ENCODE peak calls at places on chromosomes 4 and X, in seven cellular contexts. J is A549, P is cardiac muscle cell, S is lower leg skin, R is Peyer's patch, D is left lung, L is neural progenitor cell. F is an unnamed sample.

GRCh38 chr4:6917445-6918241 is 8.0 kb downstream of the TBC1D14 start:
- DNase-seq in J (peak), P (no peak), S (peak), R (peak), D (peak), L (peak), F (no peak)

GRCh38 chrX:118675336-118675965 is 52.0 kb upstream of the IL13RA1 start:
- DNase-seq in J (no peak), P (no peak), S (no peak), R (no peak), D (no peak), L (no peak), F (no peak)

GRCh38 chrX:146887020-146887419 is 72.5 kb upstream of the CXorf51A start:
- DNase-seq in J (no peak), P (no peak), S (no peak), R (no peak), D (no peak), L (no peak), F (no peak)

GRCh38 chr4:52265781-52266525 is 214.8 kb downstream of the SPATA18 start:
- DNase-seq in J (no peak), P (no peak), S (no peak), R (no peak), D (no peak), L (no peak), F (no peak)

GRCh38 chr4:102437111-102437510 is 64.0 kb upstream of the NFKB1 start:
- DNase-seq in J (no peak), P (no peak), S (no peak), R (no peak), D (no peak), L (no peak), F (no peak)

GRCh38 chrX:13923845-13924244 is 105.8 kb downstream of the GEMIN8 start:
- DNase-seq in J (no peak), P (no peak), S (no peak), R (no peak), D (no peak), L (no peak), F (no peak)

GRCh38 chrX:275967-276587 is 5.1 kb upstream of the PLCXD1 start:
- DNase-seq in J (peak), P (peak), S (peak), R (peak), D (peak), L (peak), F (peak)

GRCh38 chrX:17553451-17553850 is 178.5 kb downstream of the NHS start:
- DNase-seq in J (no peak), P (no peak), S (no peak), R (no peak), D (no peak), L (no peak), F (peak)

GRCh38 chr4:124288706-124289486 is 423.6 kb downstream of the ANKRD50 start:
- DNase-seq in J (no peak), P (no peak), S (no peak), R (no peak), D (no peak), L (no peak), F (no peak)

GRCh38 chrX:148457279-148457678 is 43.1 kb upstream of the AFF2 start:
- DNase-seq in J (no peak), P (no peak), S (no peak), R (no peak), D (no peak), L (no peak), F (no peak)

GRCh38 chrX:153487590-153488071 is 7.1 kb upstream of the BGN start:
- DNase-seq in J (no peak), P (no peak), S (no peak), R (no peak), D (no peak), L (no peak), F (no peak)

GRCh38 chrX:40068048-40068447 is 29.7 kb downstream of the BCOR start:
- DNase-seq in J (no peak), P (no peak), S (no peak), R (no peak), D (no peak), L (no peak), F (peak)

GRCh38 chrX:150436200-150436599 is 73.1 kb downstream of the MAMLD1 start:
- DNase-seq in J (no peak), P (no peak), S (no peak), R (no peak), D (no peak), L (no peak), F (peak)

GRCh38 chrX:17375631-17376380 is 806 bp downstream of the NHS start:
- DNase-seq in J (peak), P (peak), S (no peak), R (no peak), D (peak), L (peak), F (peak)

GRCh38 chrX:46710425-46710824 is 48.5 kb downstream of the SLC9A7 start:
- DNase-seq in J (peak), P (no peak), S (no peak), R (no peak), D (no peak), L (no peak), F (peak)

GRCh38 chrX:17579021-17579420 is 158.3 kb upstream of the SCML1 start:
- DNase-seq in J (no peak), P (no peak), S (no peak), R (no peak), D (no peak), L (no peak), F (no peak)

GRCh38 chrX:19272452-19272851 is 71.3 kb upstream of the PDHA1 start:
- DNase-seq in J (no peak), P (no peak), S (no peak), R (no peak), D (no peak), L (no peak), F (peak)

GRCh38 chr4:116055857-116056827 is 942.7 kb upstream of the NDST4 start:
- DNase-seq in J (no peak), P (no peak), S (no peak), R (no peak), D (no peak), L (peak), F (peak)

GRCh38 chr4:74112399-74113090 is 13.6 kb upstream of the CXCL2 start:
- DNase-seq in J (no peak), P (no peak), S (no peak), R (no peak), D (no peak), L (no peak), F (peak)

GRCh38 chr4:113031212-113031611 is 18.2 kb upstream of the ANK2 start:
- DNase-seq in J (no peak), P (no peak), S (no peak), R (no peak), D (no peak), L (no peak), F (no peak)

GRCh38 chr4:2353222-2354107 is 65.0 kb downstream of the ZFYVE28 start:
- DNase-seq in J (no peak), P (peak), S (no peak), R (peak), D (no peak), L (no peak), F (no peak)

GRCh38 chr4:82493721-82494425 is 63.5 kb downstream of the ENOPH1 start:
- DNase-seq in J (no peak), P (no peak), S (no peak), R (no peak), D (no peak), L (no peak), F (no peak)

GRCh38 chr4:123116412-123116811 is 194.0 kb upstream of the NUDT6 start:
- DNase-seq in J (no peak), P (no peak), S (no peak), R (no peak), D (no peak), L (no peak), F (peak)

GRCh38 chr4:123110685-123111084 is 188.3 kb upstream of the NUDT6 start:
- DNase-seq in J (no peak), P (no peak), S (no peak), R (no peak), D (no peak), L (no peak), F (peak)

GRCh38 chr4:123114084-123114914 is 191.9 kb upstream of the NUDT6 start:
- DNase-seq in J (no peak), P (no peak), S (no peak), R (no peak), D (no peak), L (no peak), F (no peak)

GRCh38 chr4:123113193-123113592 is 190.8 kb upstream of the NUDT6 start:
- DNase-seq in J (no peak), P (no peak), S (no peak), R (no peak), D (no peak), L (no peak), F (peak)

GRCh38 chr4:123114915-123115756 is 192.7 kb upstream of the NUDT6 start:
- DNase-seq in J (no peak), P (no peak), S (no peak), R (no peak), D (peak), L (no peak), F (no peak)
- TF ChIP-seq CTCF in J (no peak), P (no peak), S (no peak), R (no peak), D (no peak), L (no peak), F (no peak)

DNA sequence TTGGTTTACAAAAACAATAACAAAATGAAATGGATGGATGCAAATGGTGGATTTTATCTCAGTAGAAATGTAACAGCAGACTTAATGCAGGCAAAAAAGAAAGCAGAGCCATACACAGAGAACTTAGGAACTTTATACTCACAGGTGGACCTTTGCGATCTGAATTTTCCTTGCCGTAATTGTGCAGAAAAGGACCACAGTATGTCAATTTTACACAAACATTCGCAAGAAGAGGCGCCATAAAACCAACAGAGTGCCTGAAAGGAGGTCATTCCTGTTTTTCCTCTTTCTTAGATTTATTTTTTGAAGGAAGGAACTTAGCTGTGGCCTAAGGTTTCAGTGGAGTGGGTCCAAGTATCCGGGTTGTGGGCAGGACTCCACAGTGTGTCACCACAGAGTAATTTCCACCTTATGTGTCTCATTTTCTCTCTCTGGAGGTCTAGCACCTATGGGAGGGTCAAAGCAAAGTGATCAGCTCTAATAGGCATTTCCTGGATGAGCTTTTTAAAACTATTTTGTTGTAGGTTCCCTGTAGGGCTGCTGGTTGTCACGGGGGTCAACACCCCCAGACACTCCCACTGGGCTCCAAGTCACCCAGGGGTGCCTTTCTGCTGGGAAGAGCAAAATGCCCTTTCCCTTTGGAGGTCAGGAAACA is 24.7 kb upstream of the PBDC1 start:
- DNase-seq in J (no peak), P (no peak), S (peak), R (no peak), D (no peak), L (no peak), F (peak)
- H3K4me3 ChIP-seq in J (peak), P (no peak), S (no peak), R (peak), D (peak), L (no peak), F (no peak)

GRCh38 chr4:164930647-164931046 is 46.8 kb downstream of the TRIM61 start:
- DNase-seq in J (no peak), P (no peak), S (no peak), R (no peak), D (no peak), L (no peak), F (no peak)

GRCh38 chr4:164937576-164938270 is 39.7 kb downstream of the TRIM61 start:
- DNase-seq in J (no peak), P (peak), S (peak), R (no peak), D (no peak), L (peak), F (peak)

GRCh38 chr4:164933244-164933643 is 44.2 kb downstream of the TRIM61 start:
- DNase-seq in J (no peak), P (no peak), S (no peak), R (no peak), D (no peak), L (no peak), F (no peak)

GRCh38 chr4:164931551-164932324 is 45.7 kb downstream of the TRIM61 start:
- DNase-seq in J (no peak), P (no peak), S (no peak), R (no peak), D (no peak), L (no peak), F (no peak)

GRCh38 chr4:164935363-164935762 is 42.1 kb downstream of the TRIM61 start:
- DNase-seq in J (no peak), P (no peak), S (no peak), R (no peak), D (no peak), L (peak), F (no peak)
- TF ChIP-seq CTCF in J (no peak), P (no peak), S (no peak), R (no peak), D (no peak), L (peak), F (no peak)

GRCh38 chrX:72346306-72346949 is 40.7 kb upstream of the CITED1 start:
- DNase-seq in J (no peak), P (no peak), S (no peak), R (no peak), D (no peak), L (peak), F (no peak)
- H3K4me3 ChIP-seq in J (no peak), P (no peak), S (no peak), R (no peak), D (no peak), L (no peak), F (no peak)

GRCh38 chr4:22574424-22574823 is 58.6 kb upstream of the ADGRA3 start:
- DNase-seq in J (no peak), P (no peak), S (no peak), R (no peak), D (no peak), L (no peak), F (no peak)
- TF ChIP-seq CTCF in J (no peak), P (no peak), S (no peak), R (no peak), D (no peak), L (no peak), F (no peak)

DNA sequence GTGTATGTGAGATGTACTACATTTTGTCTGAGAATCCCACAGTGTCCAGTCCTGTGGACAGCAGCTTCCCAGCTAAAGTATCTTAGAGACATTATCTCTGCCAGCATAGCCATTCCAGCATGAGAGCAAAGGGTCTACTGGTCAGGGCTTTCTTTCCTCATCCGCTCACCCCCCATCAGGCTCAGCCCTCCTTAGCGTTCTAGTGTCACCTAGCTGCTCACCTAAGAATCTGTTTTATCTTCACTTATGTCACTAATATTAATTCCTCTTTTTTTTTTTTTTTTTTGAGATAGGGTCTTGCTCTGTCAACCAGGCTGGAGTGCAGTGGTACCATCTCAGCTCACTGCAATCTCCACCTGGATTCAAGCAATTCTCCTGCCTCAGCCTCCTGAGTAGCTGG is 15.6 kb downstream of the RUFY3 start:
- DNase-seq in J (no peak), P (no peak), S (no peak), R (no peak), D (no peak), L (no peak), F (no peak)
- H3K4me3 ChIP-seq in J (no peak), P (no peak), S (no peak), R (no peak), D (no peak), L (no peak), F (no peak)

GRCh38 chrX:79156818-79157217 is 12.3 kb downstream of the GPR174 start:
- DNase-seq in J (no peak), P (no peak), S (no peak), R (no peak), D (no peak), L (no peak), F (no peak)

GRCh38 chrX:79162076-79162475 is 17.6 kb downstream of the GPR174 start:
- DNase-seq in J (no peak), P (no peak), S (no peak), R (no peak), D (no peak), L (no peak), F (no peak)

GRCh38 chrX:79159800-79160199 is 15.3 kb downstream of the GPR174 start:
- DNase-seq in J (no peak), P (no peak), S (no peak), R (no peak), D (no peak), L (no peak), F (no peak)

GRCh38 chrX:79167437-79167836 is 22.9 kb downstream of the GPR174 start:
- DNase-seq in J (no peak), P (no peak), S (no peak), R (no peak), D (no peak), L (no peak), F (no peak)

DNA sequence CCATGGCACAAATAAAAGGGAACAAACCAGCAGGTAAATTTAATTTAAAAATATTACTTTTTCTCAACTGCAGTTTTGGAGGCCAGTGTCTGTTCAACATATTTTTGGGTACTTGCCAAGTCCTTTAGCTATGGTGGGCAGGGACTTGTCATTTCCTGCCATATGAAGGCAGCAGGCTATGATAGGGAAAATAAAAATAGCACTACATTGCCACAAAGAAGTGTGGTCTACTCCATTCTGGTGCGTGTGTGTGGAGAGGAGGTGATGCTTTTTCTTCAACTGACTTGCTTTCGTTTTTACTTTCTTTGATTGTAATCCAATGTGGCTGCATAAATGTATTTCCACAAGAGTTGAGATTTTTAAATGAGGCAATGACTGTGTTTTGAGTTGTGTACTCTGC is 17.2 kb downstream of the GPR174 start:
- DNase-seq in J (no peak), P (peak), S (no peak), R (peak), D (no peak), L (no peak), F (no peak)
- TF ChIP-seq CTCF in J (no peak), P (no peak), S (no peak), R (no peak), D (no peak), L (no peak), F (no peak)

GRCh38 chr4:182804131-182804530 is 113.1 kb downstream of the DCTD start:
- DNase-seq in J (no peak), P (no peak), S (no peak), R (no peak), D (no peak), L (no peak), F (no peak)

GRCh38 chr4:182806259-182807252 is 110.6 kb downstream of the DCTD start:
- DNase-seq in J (peak), P (peak), S (peak), R (peak), D (peak), L (peak), F (peak)

GRCh38 chr4:182807346-182807745 is 109.8 kb downstream of the DCTD start:
- DNase-seq in J (no peak), P (no peak), S (no peak), R (no peak), D (no peak), L (no peak), F (no peak)

GRCh38 chr4:182807841-182808548 is 109.2 kb downstream of the DCTD start:
- DNase-seq in J (no peak), P (no peak), S (no peak), R (no peak), D (no peak), L (no peak), F (no peak)

DNA sequence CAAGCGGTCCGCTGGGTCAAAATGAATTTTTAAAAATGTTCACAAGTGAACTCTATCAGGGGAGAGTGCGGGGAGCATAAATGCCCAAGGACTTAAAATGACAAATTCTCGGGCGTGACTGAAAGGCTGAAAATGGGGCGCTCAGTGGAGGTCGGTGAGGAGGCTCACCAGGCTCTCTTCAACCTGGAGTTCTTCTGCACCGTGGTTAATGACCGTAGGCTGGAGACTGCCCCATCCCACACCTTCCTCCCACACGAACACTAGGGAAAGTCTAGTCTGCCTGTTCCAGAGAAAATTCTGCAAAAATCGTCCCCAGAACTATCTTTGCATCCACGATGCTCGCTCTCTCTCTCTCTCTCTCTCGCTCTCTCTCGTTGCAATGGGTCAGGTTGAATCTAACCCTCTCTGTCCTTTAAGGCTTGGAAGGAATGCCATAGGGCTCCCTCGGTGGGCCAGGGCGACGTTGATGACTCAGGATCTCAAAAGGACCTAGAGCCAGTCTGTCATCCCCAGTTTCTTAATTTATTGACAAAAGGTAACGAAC is 111.5 kb downstream of the DCTD start:
- DNase-seq in J (no peak), P (no peak), S (no peak), R (no peak), D (no peak), L (no peak), F (no peak)
- H3K4me3 ChIP-seq in J (no peak), P (no peak), S (no peak), R (no peak), D (no peak), L (no peak), F (no peak)

F was measured in cardiac fibroblast.